ENCODE peak calls at places on chromosomes 4 and X, in four cellular contexts. T is activated CD4-positive, alpha-beta T cell treated with anti-CD3 and anti-CD28 coated beads, Interleukin-2, amount 10 ng/mL, durations not matched to agents 7 days and 5 days; H is ovary; Q is CD8-positive, alpha-beta T cell. N is an unnamed sample.

GRCh38 chr4:80237992-80238391 is 28.5 kb upstream of the FGF5 start:
- DNase-seq in T (no peak), H (no peak), Q (no peak), N (no peak)

GRCh38 chrX:31449975-31450374 is 378.1 kb upstream of the FTHL17 start:
- DNase-seq in T (no peak), H (no peak), Q (no peak), N (no peak)

GRCh38 chr4:83631066-83631465 is 95.2 kb downstream of the GPAT3 start:
- DNase-seq in T (no peak), H (no peak), Q (no peak), N (no peak)

GRCh38 chrX:16671005-16671404 is 21.0 kb downstream of the S100G start:
- DNase-seq in T (peak), H (no peak), Q (peak), N (no peak)

GRCh38 chrX:3815896-3816664 is 102.6 kb upstream of the PRKX start:
- DNase-seq in T (peak), H (peak), Q (peak), N (peak)

GRCh38 chrX:150012647-150013046 is 74.4 kb upstream of the EOLA2 start:
- DNase-seq in T (no peak), H (no peak), Q (no peak), N (no peak)

GRCh38 chr4:19776021-19776459 is 475.7 kb upstream of the SLIT2 start:
- DNase-seq in T (no peak), H (no peak), Q (no peak), N (no peak)

GRCh38 chrX:153880440-153880815 is 5.5 kb downstream of the L1CAM start:
- DNase-seq in T (no peak), H (no peak), Q (no peak), N (no peak)

GRCh38 chr4:156190606-156191005 is 236.9 kb upstream of the CTSO start:
- DNase-seq in T (no peak), H (no peak), Q (no peak), N (no peak)

GRCh38 chrX:84907324-84907946 is 96.2 kb upstream of the APOOL start:
- DNase-seq in T (no peak), H (no peak), Q (no peak), N (no peak)

GRCh38 chr4:164725066-164725465 is 28.9 kb upstream of the SMIM31 start:
- DNase-seq in T (no peak), H (no peak), Q (no peak), N (no peak)

GRCh38 chr4:154503598-154503997 is 12.0 kb upstream of the DCHS2 start:
- DNase-seq in T (no peak), H (no peak), Q (no peak), N (no peak)

GRCh38 chr4:95290702-95291101 is 258.1 kb downstream of the UNC5C start:
- DNase-seq in T (no peak), H (no peak), Q (no peak), N (no peak)

GRCh38 chr4:185782523-185782922 is 29.5 kb downstream of the SORBS2 start:
- DNase-seq in T (no peak), H (no peak), Q (no peak), N (no peak)

N was measured in H9.